ENCODE peak calls at places on chromosomes 13 and 19, in seven cellular contexts. N is fibroblast of pulmonary artery, G is IMR-90, M is mammary epithelial cell, E is GM20000, I is neural progenitor cell, R is omental fat pad. O is an unnamed sample.
A peak's percentile ranks its signal among the peaks of the same experiment; 100 is the strongest.

GRCh38 chr13:66543780-66544179 is 686.4 kb downstream of the PCDH9 start:
- DNase-seq in R (no peak), N (no peak), M (no peak), I (no peak), E (no peak), G (no peak), O (no peak)

GRCh38 chr19:48867922-48868195 is 558 bp downstream of the PLEKHA4 start:
- DNase-seq in N (no peak), I (peak; percentile 6), M (no peak), E (no peak), R (no peak), G (no peak), O (no peak)

GRCh38 chr19:53883231-53883661 is 1.2 kb downstream of the PRKCG start:
- DNase-seq in R (no peak), M (no peak), N (no peak), G (no peak), E (no peak), I (peak; percentile 48), O (no peak)

GRCh38 chr13:65595881-65596280 is 1634.3 kb downstream of the PCDH9 start:
- DNase-seq in E (no peak), R (no peak), I (no peak), N (peak; percentile 51), M (no peak), G (peak; percentile 55), O (no peak)

GRCh38 chr19:14944456-14944855 is 3.2 kb downstream of the OR7C2 start:
- DNase-seq in G (no peak), M (no peak), I (no peak), N (no peak), E (no peak), R (no peak), O (no peak)

GRCh38 chr13:23349127-23349897 is 84.2 kb downstream of the SACS start:
- DNase-seq in M (no peak), N (no peak), E (no peak), I (no peak), G (no peak), R (no peak), O (no peak)

GRCh38 chr13:36453518-36453917 is 21.2 kb downstream of the CCNA1 start:
- DNase-seq in R (no peak), N (peak; percentile 53), M (no peak), E (no peak), G (peak; percentile 2), I (peak; percentile 45), O (no peak)

GRCh38 chr13:103799028-103799427 is 732.8 kb upstream of the SLC10A2 start:
- DNase-seq in R (no peak), I (no peak), N (no peak), M (no peak), G (no peak), E (no peak), O (no peak)

GRCh38 chr13:32468502-32469147 is 40.7 kb upstream of the N4BP2L1 start:
- DNase-seq in R (no peak), E (no peak), I (no peak), N (peak; percentile 57), G (no peak), M (no peak), O (no peak)

GRCh38 chr13:80217614-80218456 is 123.1 kb downstream of the SPRY2 start:
- DNase-seq in E (no peak), N (peak; percentile 96), M (no peak), I (peak; percentile 74), G (peak; percentile 71), R (no peak), O (no peak)

GRCh38 chr13:33932765-33933406 is 114.9 kb downstream of the RFC3 start:
- DNase-seq in G (peak; percentile 2), E (no peak), N (peak; percentile 20), M (peak; percentile 70), R (no peak), I (no peak), O (no peak)

GRCh38 chr13:57630661-57631606 is 610 bp upstream of the PCDH17 start:
- DNase-seq in I (peak; percentile 37), R (no peak), E (peak; percentile 21), N (no peak), M (peak; percentile 23), G (no peak), O (no peak)

GRCh38 chr13:42746846-42747245 is 34.5 kb upstream of the FAM216B start:
- DNase-seq in N (no peak), G (peak; percentile 58), R (no peak), I (no peak), M (no peak), E (no peak), O (no peak)

GRCh38 chr19:12636631-12637030 is 25.9 kb downstream of the ZNF791 start:
- DNase-seq in R (no peak), I (no peak), G (no peak), N (no peak), M (no peak), E (no peak), O (no peak)

GRCh38 chr19:336067-336614 is 8.5 kb downstream of the MIER2 start:
- DNase-seq in N (no peak), I (no peak), E (no peak), M (no peak), G (no peak), R (no peak), O (no peak)

GRCh38 chr13:114161644-114162532 is 17.2 kb upstream of the CFAP97D2 start:
- DNase-seq in R (peak; percentile 46), E (peak; percentile 42), M (no peak), G (peak; percentile 19), N (peak; percentile 80), I (no peak), O (no peak)

GRCh38 chr19:58059003-58059671 is at the start of gene ZNF135:
- DNase-seq in M (peak; percentile 6), G (peak; percentile 50), N (peak; percentile 77), R (peak; percentile 44), I (peak; percentile 91), E (no peak), O (peak; percentile 73)

GRCh38 chr13:97564929-97565328 is 131.0 kb downstream of the RAP2A start:
- DNase-seq in N (no peak), R (no peak), M (no peak), G (no peak), E (no peak), I (no peak), O (no peak)

GRCh38 chr13:20348018-20348417 is 115.9 kb upstream of the GJB6 start:
- DNase-seq in R (no peak), M (no peak), I (no peak), N (no peak), G (no peak), E (no peak), O (no peak)

DNA sequence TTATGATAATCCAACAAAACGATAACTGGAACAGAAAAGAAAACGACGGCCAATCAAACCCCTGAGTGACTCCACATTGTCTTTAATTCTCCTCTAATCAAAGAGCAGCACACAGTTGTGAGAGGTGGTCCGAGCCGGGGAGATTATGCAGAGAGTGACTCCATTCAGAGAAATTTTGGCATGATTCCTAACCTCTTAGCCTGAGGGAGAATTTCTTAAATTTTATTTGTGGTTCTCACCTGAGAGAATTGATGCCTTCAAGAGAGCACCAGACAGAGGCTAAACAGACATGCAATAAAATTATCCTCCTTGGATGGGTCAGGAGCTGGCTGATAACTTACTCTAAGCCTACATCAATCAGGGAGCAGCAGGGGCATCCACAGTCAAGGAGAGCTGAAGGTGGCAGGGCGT is 310.0 kb upstream of the KLF12 start:
- DNase-seq in E (no peak), I (no peak), M (peak; percentile 86), G (no peak), R (no peak), N (no peak), O (no peak)
- TF ChIP-seq CTCF in E (no peak), I (no peak), M (no peak), G (no peak), R (no peak), N (no peak), O (no peak)

DNA sequence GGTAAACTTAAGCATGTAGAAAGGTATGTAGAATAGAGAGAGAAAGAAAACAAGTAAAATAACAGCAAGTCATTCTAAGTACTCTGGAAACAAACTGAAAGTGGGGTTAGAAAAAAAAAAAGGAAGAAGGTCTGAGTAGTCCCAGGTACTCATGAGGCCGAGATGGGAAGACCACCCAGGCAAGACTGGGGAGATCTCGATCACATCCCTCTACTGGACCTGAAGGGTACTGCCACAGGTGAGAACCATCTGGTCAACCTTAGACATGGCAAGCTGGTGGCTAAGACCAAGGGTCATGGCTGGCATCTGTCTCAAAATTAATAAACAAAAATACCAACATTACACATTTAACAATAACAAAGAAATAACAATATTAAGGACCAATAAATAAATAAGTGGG is 36.3 kb upstream of the ZNF724 start:
- DNase-seq in I (peak; percentile 19), E (no peak), G (no peak), N (no peak), R (no peak), M (no peak), O (no peak)
- TF ChIP-seq CTCF in I (peak; percentile 25), E (no peak), G (no peak), N (peak; percentile 23), R (no peak), M (no peak), O (peak; percentile 27)

GRCh38 chr13:39306639-39307589 is 268.7 kb downstream of the NHLRC3 start:
- DNase-seq in R (no peak), I (no peak), E (peak; percentile 59), M (no peak), G (no peak), N (no peak), O (no peak)

GRCh38 chr13:39297023-39297422 is 258.8 kb downstream of the NHLRC3 start:
- DNase-seq in G (no peak), R (no peak), N (no peak), M (no peak), I (no peak), E (no peak), O (no peak)

GRCh38 chr13:39297664-39298171 is 259.5 kb downstream of the NHLRC3 start:
- DNase-seq in G (peak; percentile 24), I (no peak), M (no peak), N (peak; percentile 16), E (no peak), R (no peak), O (no peak)

GRCh38 chr13:39302855-39303254 is 264.6 kb downstream of the NHLRC3 start:
- DNase-seq in N (no peak), G (no peak), E (no peak), M (no peak), I (no peak), R (no peak), O (no peak)
- TF ChIP-seq CTCF in N (no peak), G (no peak), E (no peak), M (no peak), I (no peak), R (no peak), O (no peak)

DNA sequence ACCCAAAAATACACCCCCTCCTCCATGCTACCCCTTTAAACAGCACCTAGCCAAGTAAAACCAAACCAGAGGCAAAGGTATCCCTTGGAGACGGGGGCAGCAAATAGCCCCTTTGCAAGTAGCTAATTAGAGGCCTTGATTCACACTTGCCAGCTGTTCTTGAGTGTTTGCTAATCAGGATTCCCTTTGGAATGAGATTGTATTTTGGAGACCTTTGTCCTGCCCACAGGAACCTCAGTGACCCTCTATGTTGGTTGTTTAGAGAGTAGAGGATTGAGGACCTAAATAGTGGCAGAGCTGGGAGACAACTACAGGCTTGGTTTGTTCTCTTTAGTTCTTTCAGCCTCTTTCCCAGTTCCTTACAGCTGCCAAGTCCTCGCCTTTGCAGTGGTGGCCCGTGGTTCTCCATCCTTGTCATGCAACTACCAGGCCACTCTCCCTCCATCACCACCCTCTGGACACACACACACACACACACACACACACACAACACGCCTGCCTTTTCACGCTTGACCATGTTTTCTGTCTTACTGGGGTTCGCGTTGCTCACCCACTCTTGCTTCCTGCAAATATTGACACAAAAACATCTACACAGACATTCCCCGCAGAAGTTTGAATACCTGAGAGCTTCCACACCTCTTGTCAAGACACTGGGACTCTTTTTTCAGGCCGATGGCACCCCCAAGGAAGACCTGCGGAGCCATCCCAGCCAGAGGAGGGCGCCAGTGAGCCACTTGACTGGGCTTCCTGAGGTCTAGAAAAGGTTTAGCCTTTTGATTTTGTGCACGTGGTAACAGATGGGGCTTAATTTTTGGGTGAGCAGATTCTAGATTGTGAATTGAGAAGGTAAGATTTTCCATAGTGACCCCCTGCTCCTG is 80.0 kb upstream of the GPR183 start:
- DNase-seq in E (peak; percentile 81), M (peak; percentile 11), N (peak; percentile 22), R (peak; percentile 57), I (peak; percentile 73), G (no peak), O (peak; percentile 24)
- TF ChIP-seq CTCF in E (peak; percentile 85), M (peak; percentile 73), N (peak; percentile 53), R (no peak), I (peak; percentile 91), G (peak; percentile 43), O (peak; percentile 59)

O was measured in progenitor cell of endocrine pancreas.